ENCODE peak calls at places on chromosomes 16 and 17, in four cellular contexts. V is GM12878, J is HepG2, M is SK-N-SH. Q is an unnamed sample. For H3K4me1, the result is how much of the 10 kb centered on the place peaks cover.

GRCh38 chr16:69940676-69941075 is 10.5 kb upstream of the CLEC18A start:
- DNase-seq in V (no peak), M (no peak), J (no peak), Q (no peak)

GRCh38 chr16:6573577-6573976 is 759.1 kb upstream of the RBFOX1 start:
- DNase-seq in V (no peak), J (peak), M (peak), Q (no peak)

GRCh38 chr16:30398660-30399434 is 3.6 kb downstream of the ZNF48 start:
- DNase-seq in M (no peak), J (no peak), V (no peak), Q (no peak)

GRCh38 chr16:83835972-83836566 is 28.3 kb downstream of the HSBP1 start:
- DNase-seq in V (no peak), J (no peak), M (no peak), Q (peak)

GRCh38 chr17:9900744-9901143 is 4.3 kb downstream of the RCVRN start:
- DNase-seq in J (no peak), V (no peak), M (no peak), Q (no peak)

GRCh38 chr16:74760007-74760767 is 14.4 kb downstream of the FA2H start:
- DNase-seq in V (no peak), J (no peak), M (no peak), Q (no peak)

GRCh38 chr17:12632785-12633184 is 32.9 kb upstream of the MYOCD start:
- DNase-seq in M (no peak), V (no peak), J (no peak), Q (no peak)

GRCh38 chr16:1069154-1069553 is 3.4 kb upstream of the SSTR5 start:
- DNase-seq in M (no peak), J (no peak), V (no peak), Q (peak)

GRCh38 chr16:24674877-24675276 is 54.6 kb upstream of the TNRC6A start:
- DNase-seq in M (no peak), V (no peak), J (no peak), Q (no peak)

GRCh38 chr17:82752371-82753200 is 721 bp downstream of the TBCD start:
- DNase-seq in M (peak), V (no peak), J (no peak), Q (peak)

GRCh38 chr16:25264599-25264998 is 7.0 kb upstream of the ZKSCAN2 start:
- DNase-seq in V (no peak), M (no peak), J (no peak), Q (peak)

GRCh38 chr16:4537376-4538066 is 1.1 kb downstream of the CDIP1 start:
- DNase-seq in J (no peak), V (no peak), M (peak), Q (no peak)

GRCh38 chr17:58156839-58157803 is 8.9 kb downstream of the OR4D1 start:
- DNase-seq in J (no peak), V (no peak), M (peak), Q (peak)

GRCh38 chr16:27448531-27449433 is 46.8 kb downstream of the IL21R start:
- DNase-seq in V (no peak), J (peak), M (peak), Q (no peak)

GRCh38 chr17:47957591-47958490 is at the start of gene PRR15L:
- DNase-seq in J (no peak), V (no peak), M (no peak), Q (no peak)

GRCh38 chr17:76697702-76698465 is 12.9 kb downstream of the MXRA7 start:
- DNase-seq in J (no peak), V (no peak), M (peak), Q (peak)

GRCh38 chr16:69410285-69410990 is 14.0 kb upstream of the CYB5B start:
- DNase-seq in M (no peak), J (no peak), V (no peak), Q (no peak)

GRCh38 chr16:46737621-46738214 is 10.4 kb downstream of the MYLK3 start:
- DNase-seq in M (no peak), V (no peak), J (no peak), Q (no peak)

GRCh38 chr17:54754560-54754959 is 146.1 kb upstream of the TOM1L1 start:
- DNase-seq in V (no peak), M (peak), J (peak), Q (peak)

GRCh38 chr17:41284546-41284945 is 9.0 kb downstream of the KRTAP9-7 start:
- DNase-seq in J (no peak), M (no peak), V (no peak), Q (peak)

GRCh38 chr16:88940196-88941050 is 36.6 kb downstream of the CBFA2T3 start:
- DNase-seq in M (peak), V (no peak), J (no peak), Q (no peak)

GRCh38 chr17:73795730-73796129 is 151.5 kb upstream of the SDK2 start:
- DNase-seq in M (no peak), J (peak), V (no peak), Q (no peak)

GRCh38 chr16:83675136-83675535 is 132.6 kb upstream of the HSBP1 start:
- DNase-seq in V (no peak), M (no peak), J (no peak), Q (no peak)

GRCh38 chr17:21493993-21494392 is 117.8 kb downstream of the KCNJ12 start:
- DNase-seq in V (no peak), J (no peak), M (no peak), Q (no peak)

GRCh38 chr16:53220585-53220984 is 165.8 kb downstream of the CHD9 start:
- DNase-seq in V (no peak), M (peak), J (peak), Q (no peak)

GRCh38 chr16:62068747-62069146 is 32.5 kb upstream of the CDH8 start:
- DNase-seq in M (peak), J (peak), V (no peak), Q (peak)

GRCh38 chr17:42522263-42522790 is 13.7 kb upstream of the NAGLU start:
- DNase-seq in M (no peak), V (no peak), J (peak), Q (no peak)

GRCh38 chr16:49530396-49530795 is 156.8 kb downstream of the C16orf78 start:
- DNase-seq in J (no peak), V (no peak), M (no peak), Q (no peak)

GRCh38 chr17:45809484-45809883 is 25.4 kb downstream of the CRHR1 start:
- DNase-seq in M (peak), V (no peak), J (no peak), Q (no peak)

GRCh38 chr16:1057252-1057932 is 15.2 kb upstream of the SSTR5 start:
- DNase-seq in J (no peak), M (peak), V (no peak), Q (peak)

GRCh38 chr16:50255538-50255937 is 10.8 kb upstream of the ADCY7 start:
- DNase-seq in J (no peak), M (no peak), V (no peak), Q (no peak)

GRCh38 chr17:44788139-44788538 is 29.4 kb downstream of the ADAM11 start:
- DNase-seq in M (no peak), J (no peak), V (no peak), Q (no peak)

GRCh38 chr17:75182319-75182568 is 515 bp downstream of the SUMO2 start:
- DNase-seq in J (no peak), M (no peak), V (no peak), Q (no peak)

GRCh38 chr17:44557653-44558285 is 485 bp downstream of the FZD2 start:
- DNase-seq in M (peak), J (no peak), V (no peak), Q (no peak)

GRCh38 chr17:27986805-27987684 is 55.4 kb upstream of the NLK start:
- DNase-seq in M (no peak), V (no peak), J (no peak), Q (peak)

GRCh38 chr16:31081428-31082351 is 7.1 kb downstream of the PRSS53 start:
- DNase-seq in M (no peak), J (no peak), V (no peak), Q (no peak)

GRCh38 chr17:66930933-66931332 is 33.6 kb upstream of the CACNG4 start:
- DNase-seq in V (no peak), J (peak), M (no peak), Q (peak)

GRCh38 chr16:28103516-28104170 is 40.1 kb upstream of the GSG1L start:
- DNase-seq in V (no peak), M (no peak), J (no peak), Q (no peak)

GRCh38 chr17:68865584-68865983 is 89.6 kb downstream of the ABCA8 start:
- DNase-seq in V (no peak), M (no peak), J (no peak), Q (no peak)
- TF ChIP-seq NFIC in V (no peak), M (no peak), J (no peak), Q (no peak)

DNA sequence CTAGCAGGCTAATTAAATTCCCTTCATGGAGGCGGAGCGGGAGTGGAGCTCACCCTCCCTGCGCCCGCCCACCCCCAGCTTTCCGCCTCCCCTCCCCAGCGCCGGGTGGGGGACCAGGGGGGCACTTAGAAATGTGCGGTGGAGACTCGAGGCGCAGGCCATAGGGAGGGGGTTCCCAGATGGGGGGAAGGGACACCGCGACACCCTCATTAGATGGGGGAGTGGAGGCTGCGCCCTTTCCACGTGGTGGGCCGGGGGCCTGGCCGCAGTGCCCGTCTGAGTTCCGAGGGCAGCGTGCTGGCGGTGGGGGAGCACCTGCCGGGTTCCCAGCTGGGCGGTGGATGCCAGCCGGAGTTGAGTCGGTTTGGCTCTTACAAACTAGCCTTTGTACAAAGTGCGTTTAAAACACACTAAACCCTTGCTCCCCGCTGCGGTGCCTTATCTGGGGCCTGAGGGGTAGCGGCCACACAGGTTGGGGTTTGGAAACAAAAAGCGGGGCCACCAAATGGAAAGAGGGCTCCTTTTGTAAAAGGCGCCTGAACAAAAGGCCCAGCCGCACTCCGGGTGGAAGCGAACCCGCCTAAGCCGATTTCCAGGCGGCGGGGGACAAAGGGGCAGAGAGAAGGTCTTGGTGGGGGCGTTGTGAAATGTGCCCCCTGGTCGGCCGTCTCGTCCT is 1.4 kb downstream of the GSE1 start:
- DNase-seq in V (no peak), J (no peak), M (no peak), Q (no peak)
- H3K4me1 ChIP-seq in V (under half), J (under half), M (under half), Q (half or more)

GRCh38 chr16:10760863-10761262 is 17.2 kb downstream of the NUBP1 start:
- DNase-seq in M (no peak), J (no peak), V (no peak), Q (no peak)

GRCh38 chr16:10765772-10766171 is 22.1 kb downstream of the NUBP1 start:
- DNase-seq in J (no peak), V (peak), M (no peak), Q (no peak)

GRCh38 chr16:10767127-10767526 is 23.5 kb downstream of the NUBP1 start:
- DNase-seq in V (no peak), M (peak), J (no peak), Q (no peak)

GRCh38 chr16:10761388-10761787 is 17.7 kb downstream of the NUBP1 start:
- DNase-seq in M (no peak), J (no peak), V (no peak), Q (no peak)

DNA sequence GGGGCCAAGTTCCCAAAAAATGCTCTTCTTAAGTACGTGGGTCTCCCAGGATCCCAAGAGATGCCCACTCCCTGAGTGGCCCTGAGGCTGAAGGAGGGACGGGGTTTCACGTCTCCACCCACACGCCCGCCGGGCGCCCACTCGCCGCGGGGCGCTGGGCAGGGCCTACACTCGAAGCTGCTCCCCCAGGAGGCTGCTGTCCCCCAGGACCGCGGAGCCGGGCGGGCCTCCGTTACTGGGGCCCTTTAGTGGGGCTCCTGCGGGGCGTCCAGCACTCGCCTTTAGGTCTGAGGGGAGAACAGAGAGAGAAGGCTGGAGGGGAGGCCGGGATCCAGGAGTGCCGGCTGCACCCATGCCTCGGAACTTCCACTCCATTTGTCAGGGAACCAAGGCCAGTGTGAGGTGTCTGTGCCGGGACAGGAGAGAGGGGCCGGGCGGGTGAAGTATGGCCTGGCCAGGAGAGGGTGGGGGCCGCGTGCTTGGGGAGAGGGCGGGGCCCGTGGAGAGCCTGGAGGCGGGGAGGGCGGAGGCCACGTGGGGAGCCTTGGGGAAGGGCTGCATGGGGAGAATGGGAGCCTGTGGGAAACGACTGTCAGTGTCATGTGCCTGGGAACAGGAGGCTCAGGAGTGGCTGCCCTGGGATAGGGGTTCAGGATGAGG is 18.8 kb downstream of the NUBP1 start:
- DNase-seq in V (no peak), J (no peak), M (no peak), Q (no peak)
- H3K9ac ChIP-seq in V (no peak), J (no peak), M (no peak), Q (no peak)

DNA sequence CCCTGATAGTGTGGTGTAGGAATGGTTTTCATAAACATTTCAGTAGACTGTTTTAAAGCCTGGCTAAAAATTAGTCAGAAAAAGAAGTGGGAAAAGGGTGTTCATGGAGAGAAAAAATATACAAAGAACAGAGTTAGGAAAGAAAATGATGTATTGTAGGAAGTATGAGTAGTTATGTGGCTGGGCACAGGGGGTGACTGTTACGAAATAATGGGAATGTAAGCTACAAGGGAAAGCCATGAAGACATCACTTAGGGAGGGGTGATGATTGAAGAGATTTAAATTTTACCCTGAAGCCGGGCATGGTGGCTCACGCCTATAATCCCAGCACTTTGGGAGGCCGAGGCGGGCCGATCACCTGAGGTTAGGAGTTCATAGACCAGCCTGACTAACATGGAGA is 55.3 kb downstream of the NUP88 start:
- DNase-seq in M (no peak), J (no peak), V (no peak), Q (no peak)
- TF ChIP-seq NFIC in M (no peak), J (no peak), V (no peak), Q (no peak)

DNA sequence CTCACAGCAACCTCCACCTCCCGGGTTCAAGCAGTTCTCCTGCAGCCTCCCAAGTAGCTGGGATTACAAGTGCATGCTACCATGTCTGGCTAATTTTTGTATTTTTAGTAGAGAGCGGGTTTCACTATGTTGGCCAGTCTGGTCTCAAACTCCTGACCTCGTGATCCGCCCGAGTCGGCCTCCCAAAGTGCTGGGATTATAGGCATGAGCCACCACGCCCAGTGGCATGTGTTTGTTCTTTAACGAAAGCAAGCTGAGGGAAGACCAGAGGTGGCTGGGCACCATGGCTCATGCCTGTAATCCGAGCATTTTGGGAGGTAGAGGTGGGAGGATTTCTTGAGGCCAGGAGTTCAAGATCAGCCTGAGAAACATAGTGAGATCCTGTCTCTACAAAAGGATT is 18.1 kb downstream of the TNFRSF13B start:
- DNase-seq in J (no peak), M (no peak), V (no peak), Q (no peak)
- H3K4me1 ChIP-seq in J (under half), M (under half), V (under half), Q (under half)

DNA sequence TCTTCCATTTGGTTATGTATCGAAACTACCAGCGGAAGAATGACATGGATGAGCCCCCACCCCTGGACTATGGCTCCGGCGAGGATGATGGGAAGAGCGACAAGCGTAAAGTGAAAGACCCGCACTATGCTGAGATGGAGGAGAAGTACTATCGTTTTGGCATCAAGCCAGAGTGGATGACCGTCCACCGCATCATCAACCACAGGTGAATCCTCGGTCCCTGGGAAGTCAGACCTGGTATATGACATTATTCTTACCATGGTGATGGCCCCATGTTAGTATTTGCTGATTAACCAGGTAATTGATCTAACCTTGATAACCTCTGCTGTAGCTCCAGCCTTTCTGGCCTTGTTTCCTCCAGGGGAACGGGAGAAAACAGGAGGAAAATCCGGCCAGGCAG is 8.5 kb downstream of the CHD3 start:
- DNase-seq in V (no peak), J (no peak), M (no peak), Q (no peak)
- H3K9ac ChIP-seq in V (no peak), J (no peak), M (no peak), Q (no peak)